ENCODE peak calls at places on chromosomes 11 and 22, in nine cellular contexts. O is adrenal gland; J is activated T-cell treated with anti-CD3 and anti-CD28 coated beads, Interleukin-2, amount 50 U/mL, for 72 hours; A is body of pancreas; M is activated CD4-positive, CD25-positive, alpha-beta regulatory T cell; Y is GM06990; Q is HuH-7.5; F is GM04504; H is CD8-positive, alpha-beta T cell. X is an unnamed sample.

GRCh38 chr11:12744831-12745502 is 70.7 kb downstream of the TEAD1 start:
- DNase-seq in M (no peak), A (no peak), Q (no peak), F (no peak), H (no peak), O (peak; percentile 20), Y (no peak), J (no peak), X (no peak)

GRCh38 chr11:65476632-65477270 is 22.1 kb upstream of the MALAT1 start:
- DNase-seq in F (no peak), A (peak; percentile 53), Q (peak; percentile 61), O (no peak), H (no peak), Y (no peak), J (no peak), M (no peak), X (no peak)

GRCh38 chr11:7384691-7385090 is 100.6 kb upstream of the OLFML1 start:
- DNase-seq in Y (no peak), M (no peak), A (no peak), O (no peak), J (no peak), Q (no peak), F (no peak), H (no peak), X (no peak)

GRCh38 chr22:45309422-45310227 is at the start of gene FAM118A:
- DNase-seq in H (peak; percentile 95), Q (peak; percentile 83), J (peak; percentile 99), M (peak; percentile 93), A (peak; percentile 93), Y (peak; percentile 94), O (peak; percentile 93), F (peak; percentile 81), X (peak; percentile 81)

GRCh38 chr22:50308986-50309600 is 1.6 kb upstream of the PLXNB2 start:
- DNase-seq in Y (peak; percentile 18), F (no peak), O (peak; percentile 44), H (no peak), A (no peak), M (no peak), J (no peak), Q (no peak), X (no peak)

GRCh38 chr22:39134366-39135091 is 18.0 kb downstream of the CBX7 start:
- DNase-seq in Q (no peak), M (no peak), A (peak; percentile 10), Y (no peak), J (no peak), H (no peak), F (no peak), O (no peak), X (no peak)

GRCh38 chr11:130020323-130020722 is 17.7 kb upstream of the PRDM10 start:
- DNase-seq in A (no peak), O (no peak), J (no peak), Y (no peak), F (no peak), H (no peak), M (no peak), Q (no peak), X (no peak)

GRCh38 chr11:76067099-76067498 is 139.2 kb downstream of the WNT11 start:
- DNase-seq in F (no peak), M (no peak), H (no peak), O (no peak), A (peak; percentile 71), Q (no peak), Y (no peak), J (no peak), X (no peak)

GRCh38 chr11:1087961-1088926 is 13.6 kb downstream of the MUC2 start:
- DNase-seq in A (no peak), O (no peak), J (no peak), Y (no peak), M (no peak), F (no peak), Q (no peak), H (no peak), X (no peak)

GRCh38 chr22:43295173-43295572 is 48.0 kb downstream of the SCUBE1 start:
- DNase-seq in J (no peak), A (no peak), M (no peak), F (no peak), Q (no peak), O (no peak), Y (no peak), H (no peak), X (no peak)

GRCh38 chr22:24466831-24467249 is 28.3 kb upstream of the UPB1 start:
- DNase-seq in J (no peak), M (no peak), H (no peak), A (peak; percentile 29), Y (no peak), F (peak; percentile 27), O (peak; percentile 46), Q (no peak), X (no peak)

GRCh38 chr22:24444729-24445466 is 17.5 kb downstream of the ADORA2A start:
- DNase-seq in M (no peak), Q (no peak), Y (no peak), O (no peak), F (no peak), H (no peak), A (no peak), J (no peak), X (no peak)

GRCh38 chr11:43825217-43825816 is 55.3 kb upstream of the ALKBH3 start:
- DNase-seq in Y (no peak), O (peak; percentile 45), A (peak; percentile 14), H (no peak), M (no peak), J (no peak), F (no peak), Q (no peak), X (no peak)

GRCh38 chr11:17258670-17259069 is 17.9 kb upstream of the NUCB2 start:
- DNase-seq in M (no peak), F (no peak), Q (no peak), A (no peak), Y (no peak), J (no peak), O (no peak), H (no peak), X (no peak)

GRCh38 chr11:45180888-45181594 is 34.6 kb downstream of the PRDM11 start:
- DNase-seq in F (no peak), H (peak; percentile 29), Q (peak; percentile 54), A (peak; percentile 85), M (no peak), O (peak; percentile 81), Y (no peak), J (peak; percentile 62), X (no peak)

GRCh38 chr11:76824083-76824939 is 36.4 kb upstream of the ACER3 start:
- DNase-seq in F (no peak), M (no peak), A (no peak), H (no peak), O (no peak), Q (no peak), J (no peak), Y (no peak), X (no peak)

GRCh38 chr11:57339305-57339704 is 1.2 kb downstream of the P2RX3 start:
- DNase-seq in F (no peak), O (no peak), H (no peak), Y (no peak), Q (no peak), A (no peak), M (no peak), J (no peak), X (no peak)

GRCh38 chr11:79122759-79123158 is 318.1 kb downstream of the TENM4 start:
- DNase-seq in A (no peak), O (no peak), H (no peak), Y (no peak), F (no peak), M (no peak), J (no peak), Q (no peak), X (no peak)

GRCh38 chr22:24216541-24217209 is 28.2 kb downstream of the GGT5 start:
- DNase-seq in O (no peak), Q (no peak), H (no peak), M (no peak), A (no peak), J (peak; percentile 18), F (no peak), Y (no peak), X (peak; percentile 7)

GRCh38 chr11:129853508-129854228 is 38.0 kb downstream of the TMEM45B start:
- DNase-seq in O (peak; percentile 31), F (no peak), A (peak; percentile 81), M (peak; percentile 59), Y (no peak), H (peak; percentile 72), J (peak; percentile 69), Q (peak; percentile 49), X (no peak)

GRCh38 chr11:95084509-95084908 is 5.1 kb upstream of the ENDOD1 start:
- DNase-seq in O (no peak), J (peak; percentile 74), F (no peak), A (no peak), M (no peak), H (no peak), Q (no peak), Y (no peak), X (no peak)

GRCh38 chr11:110196241-110196754 is 100.1 kb downstream of the RDX start:
- DNase-seq in M (no peak), F (peak; percentile 62), H (no peak), O (no peak), A (no peak), Q (no peak), J (no peak), Y (no peak), X (no peak)

X was measured in GM12878.